ENCODE peak calls at places on chromosomes 4 and X, in nine cellular contexts. M is IMR-90; K is mesenchymal stem cell; S is PC-9; O is NCI-H1436; X is activated naive CD4-positive, alpha-beta T cell; N is cardiac fibroblast; W is NCI-H1092; L is hypothalamus. I is an unnamed sample.

GRCh38 chr4:22391548-22391947 is 124.3 kb downstream of the ADGRA3 start:
- DNase-seq in M (peak), K (no peak), S (peak), O (no peak), X (no peak), N (peak), W (no peak), L (no peak), I (no peak)

GRCh38 chrX:8201896-8202331 is 30.8 kb upstream of the VCX2 start:
- DNase-seq in M (no peak), K (peak), S (no peak), O (no peak), X (no peak), N (no peak), W (no peak), L (no peak), I (no peak)

GRCh38 chrX:123731987-123732678 is 719 bp downstream of the THOC2 start:
- DNase-seq in M (peak), K (peak), S (no peak), O (no peak), X (no peak), N (no peak), W (no peak), L (peak), I (no peak)

GRCh38 chr4:1365271-1366178 is 18.5 kb downstream of the UVSSA start:
- DNase-seq in M (no peak), K (no peak), S (no peak), O (peak), X (no peak), N (no peak), W (no peak), L (no peak), I (no peak)

GRCh38 chr4:87073570-87074470 is 139.0 kb downstream of the AFF1 start:
- DNase-seq in M (peak), K (peak), S (no peak), O (peak), X (no peak), N (no peak), W (peak), L (peak), I (peak)

GRCh38 chr4:95761871-95762270 is 78.0 kb upstream of the PDHA2 start:
- DNase-seq in M (peak), K (peak), S (no peak), O (no peak), X (no peak), N (peak), W (no peak), L (no peak), I (no peak)

GRCh38 chr4:38566811-38567398 is 97.1 kb upstream of the KLF3 start:
- DNase-seq in M (no peak), K (no peak), S (no peak), O (no peak), X (no peak), N (no peak), W (no peak), L (no peak), I (no peak)

GRCh38 chr4:176769519-176769918 is 23.2 kb downstream of the VEGFC start:
- DNase-seq in M (peak), K (peak), S (no peak), O (no peak), X (no peak), N (peak), W (no peak), L (no peak), I (no peak)

GRCh38 chr4:121030711-121031110 is 41.6 kb downstream of the NDNF start:
- DNase-seq in M (no peak), K (no peak), S (no peak), O (no peak), X (no peak), N (peak), W (no peak), L (no peak), I (no peak)

GRCh38 chr4:102554482-102554881 is 53.3 kb downstream of the NFKB1 start:
- DNase-seq in M (peak), K (peak), S (no peak), O (no peak), X (no peak), N (peak), W (no peak), L (no peak), I (peak)

GRCh38 chr4:14965071-14965470 is 37.2 kb upstream of the CPEB2 start:
- DNase-seq in M (no peak), K (peak), S (no peak), O (no peak), X (no peak), N (no peak), W (no peak), L (no peak), I (no peak)

GRCh38 chrX:16603822-16604221 is 46.1 kb upstream of the S100G start:
- DNase-seq in M (no peak), K (no peak), S (no peak), O (no peak), X (no peak), N (peak), W (no peak), L (no peak), I (no peak)

GRCh38 chrX:97563531-97564133 is 679.9 kb downstream of the RPA4 start:
- DNase-seq in M (peak), K (peak), S (no peak), O (peak), X (no peak), N (peak), W (no peak), L (no peak), I (no peak)

GRCh38 chrX:132957211-132958085 is 981 bp downstream of the HS6ST2 start:
- DNase-seq in M (no peak), K (peak), S (no peak), O (no peak), X (no peak), N (no peak), W (no peak), L (no peak), I (no peak)

GRCh38 chrX:29233592-29234179 is 646.4 kb downstream of the IL1RAPL1 start:
- DNase-seq in M (no peak), K (no peak), S (no peak), O (no peak), X (no peak), N (no peak), W (no peak), L (no peak), I (no peak)

GRCh38 chrX:63657821-63658220 is 127.2 kb downstream of the ARHGEF9 start:
- DNase-seq in M (peak), K (peak), S (no peak), O (no peak), X (no peak), N (peak), W (no peak), L (no peak), I (peak)

GRCh38 chr4:93719552-93719951 is 109.0 kb upstream of the ATOH1 start:
- DNase-seq in M (peak), K (no peak), S (no peak), O (no peak), X (no peak), N (no peak), W (no peak), L (no peak), I (no peak)

GRCh38 chr4:88897180-88897579 is 159.8 kb downstream of the FAM13A start:
- DNase-seq in M (peak), K (no peak), S (no peak), O (no peak), X (no peak), N (peak), W (no peak), L (no peak), I (no peak)

GRCh38 chr4:185775792-185776555 is 36.0 kb downstream of the SORBS2 start:
- DNase-seq in M (peak), K (peak), S (no peak), O (no peak), X (no peak), N (peak), W (no peak), L (no peak), I (no peak)

GRCh38 chrX:119118780-119119395 is 8.7 kb downstream of the KIAA1210 start:
- DNase-seq in M (peak), K (peak), S (peak), O (peak), X (peak), N (peak), W (no peak), L (no peak), I (peak)

GRCh38 chrX:101287402-101287801 is 3.7 kb downstream of the TAF7L start:
- DNase-seq in M (peak), K (peak), S (no peak), O (peak), X (no peak), N (peak), W (peak), L (no peak), I (no peak)

GRCh38 chrX:24014388-24015018 is 12.5 kb downstream of the KLHL15 start:
- DNase-seq in M (peak), K (peak), S (no peak), O (no peak), X (no peak), N (no peak), W (no peak), L (no peak), I (no peak)

GRCh38 chr4:100581337-100581736 is 63.5 kb upstream of the EMCN start:
- DNase-seq in M (no peak), K (no peak), S (peak), O (no peak), X (no peak), N (no peak), W (no peak), L (no peak), I (peak)

GRCh38 chrX:78092296-78092695 is 11.8 kb upstream of the PGK1 start:
- DNase-seq in M (peak), K (peak), S (no peak), O (no peak), X (no peak), N (peak), W (no peak), L (no peak), I (no peak)

GRCh38 chrX:56738670-56739069 is 9.6 kb downstream of the NBDY start:
- DNase-seq in M (no peak), K (no peak), S (peak), O (no peak), X (no peak), N (no peak), W (no peak), L (no peak), I (no peak)

GRCh38 chr4:26233350-26233749 is 87.5 kb upstream of the RBPJ start:
- DNase-seq in M (no peak), K (no peak), S (no peak), O (no peak), X (no peak), N (no peak), W (no peak), L (no peak), I (no peak)

GRCh38 chr4:15006416-15007024 is 4.2 kb downstream of the CPEB2 start:
- DNase-seq in M (peak), K (peak), S (no peak), O (no peak), X (no peak), N (peak), W (no peak), L (no peak), I (no peak)

GRCh38 chrX:21479695-21480280 is 105.6 kb downstream of the CNKSR2 start:
- DNase-seq in M (peak), K (peak), S (peak), O (peak), X (no peak), N (peak), W (peak), L (no peak), I (no peak)